ENCODE peak calls at places on chromosomes 13 and 19, in seven cellular contexts. Y, P, E, S, J, X and N are unnamed samples.
A peak's percentile ranks its signal among the peaks of the same experiment; 100 is the strongest.

GRCh38 chr13:93318538-93318937 is 91.9 kb downstream of the GPC6 start:
- DNase-seq in Y (no peak), X (no peak), P (no peak), S (no peak), E (no peak), J (no peak), N (no peak)

GRCh38 chr19:55116232-55117062 is 990 bp downstream of the PPP1R12C start:
- DNase-seq in J (peak; percentile 65), Y (peak; percentile 69), S (no peak), X (no peak), E (peak; percentile 65), P (peak; percentile 84), N (peak; percentile 57)

GRCh38 chr19:49614096-49614857 is 23.3 kb downstream of the PRR12 start:
- DNase-seq in Y (no peak), P (no peak), S (peak; percentile 55), E (no peak), X (no peak), J (no peak), N (no peak)

GRCh38 chr19:48568345-48568886 is 16.4 kb downstream of the SULT2B1 start:
- DNase-seq in J (peak; percentile 87), P (peak; percentile 89), S (peak; percentile 79), Y (no peak), E (peak; percentile 93), X (peak; percentile 91), N (peak; percentile 32)

GRCh38 chr19:33195711-33196347 is 1.7 kb downstream of the LRP3 start:
- DNase-seq in E (no peak), Y (no peak), X (no peak), P (no peak), S (no peak), J (no peak), N (no peak)

GRCh38 chr13:39311619-39312018 is 273.4 kb downstream of the NHLRC3 start:
- DNase-seq in J (no peak), P (no peak), X (no peak), Y (no peak), S (no peak), E (no peak), N (no peak)

GRCh38 chr19:50654882-50655281 is 5.6 kb downstream of the C19orf81 start:
- DNase-seq in S (no peak), Y (no peak), J (no peak), P (no peak), X (no peak), E (no peak), N (no peak)

GRCh38 chr13:89205856-89206255 is 1534.7 kb downstream of the SLITRK5 start:
- DNase-seq in Y (no peak), P (no peak), E (no peak), X (no peak), S (no peak), J (no peak), N (no peak)

GRCh38 chr13:21014666-21015170 is 46.7 kb downstream of the LATS2 start:
- DNase-seq in S (peak; percentile 43), P (peak; percentile 84), E (peak; percentile 68), J (no peak), X (peak; percentile 44), Y (no peak), N (no peak)

GRCh38 chr19:3062165-3063105 is at the start of gene TLE5:
- DNase-seq in X (peak; percentile 88), Y (peak; percentile 79), P (peak; percentile 76), J (peak; percentile 73), S (no peak), E (peak; percentile 75), N (peak; percentile 59)

GRCh38 chr19:49847731-49848696 is 2.9 kb upstream of the PTOV1 start:
- DNase-seq in X (no peak), E (no peak), Y (no peak), P (no peak), J (no peak), S (peak; percentile 80), N (no peak)

DNA sequence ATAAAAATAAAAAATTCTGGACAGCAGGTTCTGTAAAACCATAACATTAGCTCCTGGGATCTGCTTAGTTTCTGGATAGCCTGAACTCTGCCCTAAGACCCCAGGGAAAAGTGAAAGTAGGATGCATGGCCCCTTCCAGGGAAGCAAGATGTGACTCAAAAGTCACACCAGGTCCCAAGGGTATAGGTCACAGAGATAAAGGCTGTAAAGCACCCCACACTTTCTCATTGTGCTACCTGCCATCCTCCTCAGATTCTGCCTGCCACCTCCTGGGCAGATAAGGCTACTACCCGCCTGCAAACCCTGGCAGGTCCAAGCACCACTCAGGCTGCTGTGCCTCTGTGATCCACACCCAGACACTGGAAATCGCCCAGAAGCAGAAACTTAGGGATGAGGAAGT is 20.6 kb downstream of the FFAR2 start:
- DNase-seq in E (no peak), P (no peak), X (peak; percentile 74), J (peak; percentile 73), S (no peak), Y (peak; percentile 76), N (no peak)
- TF ChIP-seq CTCF in E (peak; percentile 41), P (peak; percentile 11), X (peak; percentile 68), J (peak; percentile 83), S (peak; percentile 53), Y (peak; percentile 81), N (peak; percentile 22)

DNA sequence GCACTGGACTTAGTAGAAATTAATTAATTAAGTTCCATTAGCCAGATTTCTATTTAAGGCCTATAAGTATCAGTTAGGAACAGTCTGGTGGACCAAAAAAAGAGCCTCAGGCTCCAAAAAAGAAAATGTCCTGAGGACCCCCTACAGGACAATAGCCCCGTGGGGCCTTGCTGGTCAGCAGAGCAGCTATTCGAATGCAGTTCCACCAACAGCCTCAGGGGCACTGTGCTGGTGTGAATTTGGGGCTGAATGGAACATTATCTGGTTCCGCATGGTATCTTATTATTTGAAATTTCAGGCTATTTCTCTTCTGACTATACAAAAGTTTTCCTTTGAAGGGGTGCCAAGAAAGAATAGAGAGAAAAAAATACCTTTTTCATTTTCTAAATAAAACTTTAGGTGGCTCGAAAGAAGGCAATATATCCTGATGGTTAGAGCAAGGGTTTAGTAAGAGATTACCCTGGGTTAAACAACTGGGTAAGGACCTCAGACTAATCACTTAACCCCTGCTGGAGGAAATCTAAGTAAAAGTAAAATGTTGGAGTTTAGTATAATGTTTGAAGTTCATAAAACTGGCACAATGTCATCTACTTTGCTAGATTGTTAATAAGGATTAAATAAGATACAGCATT is 147.2 kb downstream of the MIPEP start:
- DNase-seq in P (no peak), E (no peak), J (peak; percentile 44), X (no peak), S (no peak), Y (peak; percentile 29), N (peak; percentile 68)
- TF ChIP-seq CTCF in P (no peak), E (peak; percentile 15), J (peak; percentile 72), X (peak; percentile 44), S (peak; percentile 51), Y (peak; percentile 75), N (peak; percentile 79)

GRCh38 chr13:52846567-52847321 is 1.7 kb downstream of the PCDH8 start:
- DNase-seq in P (no peak), S (no peak), J (no peak), X (peak; percentile 73), Y (no peak), E (peak; percentile 50), N (peak; percentile 74)
- TF ChIP-seq CTCF in P (peak; percentile 14), S (peak; percentile 63), J (no peak), X (peak; percentile 25), Y (no peak), E (peak; percentile 26), N (peak; percentile 18)

GRCh38 chr13:41060723-41061074 is 610 bp upstream of the WBP4 start:
- DNase-seq in J (peak; percentile 88), S (no peak), X (peak; percentile 95), Y (peak; percentile 86), E (peak; percentile 86), P (peak; percentile 90), N (peak; percentile 80)

GRCh38 chr13:41059466-41059865 is 1.8 kb upstream of the WBP4 start:
- DNase-seq in J (no peak), S (no peak), X (no peak), E (no peak), Y (peak; percentile 43), P (no peak), N (no peak)

GRCh38 chr13:41061075-41061913 is at the start of gene WBP4:
- DNase-seq in P (peak; percentile 97), S (no peak), Y (peak; percentile 95), X (peak; percentile 98), J (peak; percentile 91), E (peak; percentile 95), N (peak; percentile 95)

GRCh38 chr13:41058229-41059070 is 2.9 kb upstream of the WBP4 start:
- DNase-seq in X (no peak), P (no peak), Y (no peak), E (no peak), J (no peak), S (no peak), N (no peak)

GRCh38 chr13:41059896-41060722 is 1.2 kb upstream of the WBP4 start:
- DNase-seq in P (peak; percentile 92), J (peak; percentile 93), E (peak; percentile 94), X (peak; percentile 96), S (peak; percentile 63), Y (peak; percentile 88), N (peak; percentile 89)
- TF ChIP-seq CTCF in P (no peak), J (peak; percentile 35), E (peak; percentile 28), X (peak; percentile 44), S (peak; percentile 30), Y (peak; percentile 72), N (no peak)

DNA sequence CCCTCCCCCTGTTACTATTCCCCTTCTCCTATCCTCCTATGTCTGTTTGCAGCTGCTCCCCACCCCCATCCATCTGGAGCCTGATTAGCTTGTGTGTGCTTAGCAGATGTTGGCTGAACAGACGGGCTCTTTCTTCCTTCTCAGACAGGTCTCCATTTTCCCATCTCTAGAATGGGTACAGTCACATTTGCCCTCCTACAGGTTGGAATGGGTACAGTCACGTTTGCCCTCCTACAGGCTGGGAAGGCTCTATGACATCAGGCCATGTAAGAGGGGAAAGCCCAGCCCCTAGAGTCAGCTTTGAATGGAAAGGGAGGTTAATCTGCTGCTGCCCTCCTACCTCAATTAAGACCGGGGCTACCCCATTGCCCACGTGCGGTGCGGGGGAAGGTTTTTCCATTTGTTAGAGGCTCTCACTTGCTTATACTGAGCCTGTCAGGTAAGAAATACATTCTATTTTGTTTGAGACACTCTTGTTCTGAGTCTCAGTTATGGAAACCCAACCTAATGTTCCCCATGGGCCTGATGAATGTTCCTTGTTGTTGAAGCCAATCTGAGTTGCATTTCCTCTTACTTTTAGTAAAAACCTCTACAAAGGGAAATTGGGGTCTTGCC is 2.2 kb upstream of the CLEC17A start:
- DNase-seq in X (no peak), S (no peak), J (no peak), E (no peak), Y (peak; percentile 44), P (no peak), N (no peak)
- TF ChIP-seq CTCF in X (no peak), S (no peak), J (no peak), E (no peak), Y (peak; percentile 34), P (no peak), N (no peak)

GRCh38 chr13:19587635-19588300 is 26.4 kb upstream of the TPTE2 start:
- DNase-seq in X (no peak), Y (peak; percentile 59), J (peak; percentile 43), E (no peak), P (no peak), S (no peak), N (no peak)
- TF ChIP-seq CTCF in X (peak; percentile 44), Y (peak; percentile 92), J (peak; percentile 74), E (peak; percentile 48), P (peak; percentile 29), S (peak; percentile 43), N (no peak)